ENCODE peak calls at places on chromosomes 11 and 22, in five cellular contexts. N is epithelial cell of proximal tubule, Q is endodermal cell, B is ovary, D is sigmoid colon. F is an unnamed sample.

GRCh38 chr11:86089659-86090058 is 20.8 kb upstream of the PICALM start:
- DNase-seq in B (no peak), N (no peak), D (no peak), Q (no peak), F (no peak)

GRCh38 chr11:126748097-126748756 is 252.3 kb downstream of the KIRREL3 start:
- DNase-seq in B (no peak), Q (no peak), N (no peak), D (no peak), F (peak)

GRCh38 chr22:45686004-45686403 is 14.4 kb downstream of the ATXN10 start:
- DNase-seq in N (no peak), D (no peak), B (no peak), Q (no peak), F (no peak)

GRCh38 chr11:62400760-62401159 is 18.1 kb upstream of the SCGB1A1 start:
- DNase-seq in Q (no peak), N (no peak), D (peak), B (peak), F (peak)

GRCh38 chr11:34354782-34355181 is 3.0 kb downstream of the ABTB2 start:
- DNase-seq in D (no peak), B (no peak), N (no peak), Q (no peak), F (no peak)

GRCh38 chr11:19316434-19316833 is 75.7 kb upstream of the E2F8 start:
- DNase-seq in N (no peak), B (peak), Q (no peak), D (peak), F (peak)

GRCh38 chr11:4610258-4610935 is 2.4 kb upstream of the TRIM68 start:
- DNase-seq in B (no peak), N (no peak), D (no peak), Q (no peak), F (no peak)

GRCh38 chr11:131025421-131026126 is 109.3 kb upstream of the SNX19 start:
- DNase-seq in B (no peak), Q (no peak), N (no peak), D (no peak), F (no peak)

GRCh38 chr22:24938741-24939341 is 7.7 kb downstream of the LHFPL7 start:
- DNase-seq in N (no peak), Q (peak), D (no peak), B (no peak), F (peak)

GRCh38 chr11:1946812-1947480 is at the start of gene MRPL23:
- DNase-seq in Q (no peak), N (no peak), D (peak), B (no peak), F (peak)

GRCh38 chr11:17498058-17498457 is 21.4 kb upstream of the ABCC8 start:
- DNase-seq in B (no peak), N (no peak), Q (peak), D (no peak), F (no peak)

GRCh38 chr11:72395993-72396392 is 38.3 kb downstream of the CLPB start:
- DNase-seq in B (no peak), N (no peak), D (no peak), Q (no peak), F (no peak)

GRCh38 chr22:34866501-34867171 is 199.3 kb upstream of the ISX start:
- DNase-seq in D (no peak), Q (no peak), N (peak), B (no peak), F (no peak)

GRCh38 chr11:113581713-113582112 is 106.5 kb upstream of the DRD2 start:
- DNase-seq in Q (peak), B (no peak), D (no peak), N (no peak), F (no peak)
- TF ChIP-seq CTCF in Q (no peak), B (no peak), D (no peak), N (no peak), F (no peak)

DNA sequence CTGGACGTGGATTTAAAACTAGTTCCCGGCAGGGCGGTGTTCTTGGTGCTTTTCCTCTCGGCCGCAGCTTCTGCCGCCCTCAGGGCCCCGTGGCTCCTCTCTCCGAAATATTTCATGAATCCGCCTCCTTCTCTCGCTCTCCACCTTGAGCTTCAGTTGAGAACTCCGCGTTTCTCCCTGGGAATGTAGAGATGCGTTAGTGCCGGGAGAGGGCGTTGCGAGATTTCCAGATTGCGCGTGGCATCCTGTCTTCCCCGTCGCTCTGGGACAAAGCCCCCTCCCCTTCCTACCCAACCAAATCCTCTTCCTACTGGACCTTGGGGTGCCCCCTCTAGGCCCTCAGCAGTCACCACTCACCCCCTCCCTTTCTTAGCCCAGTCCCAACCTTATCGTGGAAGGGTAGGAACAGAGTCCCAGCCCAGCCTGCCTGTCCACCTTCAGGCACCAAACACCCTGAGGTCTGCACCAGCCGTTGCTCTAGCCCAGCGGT is 15.5 kb upstream of the RAC2 start:
- DNase-seq in Q (peak), B (no peak), N (no peak), D (no peak), F (no peak)
- TF ChIP-seq CTCF in Q (peak), B (no peak), N (peak), D (no peak), F (no peak)

GRCh38 chr11:68687986-68688385 is 3.6 kb downstream of the GAL start:
- DNase-seq in N (no peak), Q (peak), D (peak), B (no peak), F (no peak)
- TF ChIP-seq CTCF in N (no peak), Q (no peak), D (no peak), B (no peak), F (no peak)

DNA sequence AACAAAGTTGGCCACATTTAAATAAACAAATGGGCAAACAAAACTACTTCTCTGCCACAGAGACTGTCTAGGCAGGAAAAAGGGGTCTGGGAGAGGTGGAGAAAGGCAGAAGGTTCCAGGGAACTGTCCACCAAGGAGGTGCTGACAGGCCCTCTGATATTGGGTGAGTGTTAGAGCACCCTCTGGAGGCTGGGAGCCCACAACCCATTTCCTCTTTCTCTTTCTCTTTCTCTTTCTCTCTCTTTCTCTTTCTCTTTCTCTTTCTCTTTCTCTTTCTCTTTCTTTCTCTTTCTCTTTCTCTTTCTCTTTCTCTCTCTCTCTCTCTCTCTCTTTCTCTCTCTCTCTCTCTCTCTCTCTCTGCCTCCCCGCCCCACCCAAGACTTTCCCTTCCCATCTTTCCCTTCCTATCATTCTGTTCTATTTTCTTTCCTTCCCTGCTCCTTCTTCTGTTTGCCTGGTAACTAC is 912.8 kb downstream of the DLG2 start:
- DNase-seq in B (peak), Q (peak), D (no peak), N (peak), F (peak)
- TF ChIP-seq CTCF in B (no peak), Q (peak), D (no peak), N (peak), F (peak)

DNA sequence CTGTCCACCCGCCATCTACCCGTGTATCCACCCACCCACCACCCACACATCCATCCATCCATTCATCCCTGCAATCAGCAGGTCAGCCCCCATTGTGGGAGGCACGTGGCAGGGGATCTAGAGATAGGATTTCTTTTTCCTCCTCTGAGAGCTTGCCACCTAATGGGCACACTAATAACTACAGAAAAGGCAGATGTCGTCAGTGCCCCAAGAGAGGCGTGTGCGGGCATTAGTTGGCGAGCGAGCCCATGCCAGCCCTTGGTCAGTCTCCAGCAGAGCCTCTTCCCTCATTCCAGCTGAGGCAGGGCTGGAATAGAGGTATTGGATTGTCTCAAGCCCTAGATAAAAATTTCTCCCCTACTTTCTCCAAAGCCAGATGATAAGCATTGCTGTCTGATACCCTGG is 9.7 kb downstream of the USP2 start:
- DNase-seq in Q (peak), B (no peak), D (no peak), N (no peak), F (no peak)
- TF ChIP-seq CTCF in Q (no peak), B (no peak), D (no peak), N (peak), F (no peak)

DNA sequence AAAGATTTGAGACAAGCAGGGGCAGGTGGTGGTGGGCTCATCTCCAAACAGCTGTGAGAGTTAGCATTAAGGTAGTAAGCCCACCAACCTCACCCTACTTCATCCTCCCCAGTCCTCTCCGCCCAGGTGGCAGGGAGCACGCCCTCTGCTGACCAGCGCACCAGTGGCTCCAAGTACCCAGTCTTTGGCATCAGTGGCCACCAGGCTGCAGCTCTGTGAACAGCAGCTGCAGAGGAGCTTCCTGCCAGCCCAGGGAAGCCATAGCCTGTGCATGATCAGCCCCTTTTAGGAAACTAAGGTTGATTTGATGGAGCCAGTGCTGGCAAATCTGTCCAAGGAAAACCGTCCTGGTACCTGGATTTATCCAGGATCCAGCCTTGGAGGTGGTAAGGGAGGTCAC is 21.7 kb downstream of the CAVIN3 start:
- DNase-seq in D (no peak), B (no peak), Q (peak), N (no peak), F (peak)
- TF ChIP-seq CTCF in D (no peak), B (no peak), Q (peak), N (peak), F (peak)

DNA sequence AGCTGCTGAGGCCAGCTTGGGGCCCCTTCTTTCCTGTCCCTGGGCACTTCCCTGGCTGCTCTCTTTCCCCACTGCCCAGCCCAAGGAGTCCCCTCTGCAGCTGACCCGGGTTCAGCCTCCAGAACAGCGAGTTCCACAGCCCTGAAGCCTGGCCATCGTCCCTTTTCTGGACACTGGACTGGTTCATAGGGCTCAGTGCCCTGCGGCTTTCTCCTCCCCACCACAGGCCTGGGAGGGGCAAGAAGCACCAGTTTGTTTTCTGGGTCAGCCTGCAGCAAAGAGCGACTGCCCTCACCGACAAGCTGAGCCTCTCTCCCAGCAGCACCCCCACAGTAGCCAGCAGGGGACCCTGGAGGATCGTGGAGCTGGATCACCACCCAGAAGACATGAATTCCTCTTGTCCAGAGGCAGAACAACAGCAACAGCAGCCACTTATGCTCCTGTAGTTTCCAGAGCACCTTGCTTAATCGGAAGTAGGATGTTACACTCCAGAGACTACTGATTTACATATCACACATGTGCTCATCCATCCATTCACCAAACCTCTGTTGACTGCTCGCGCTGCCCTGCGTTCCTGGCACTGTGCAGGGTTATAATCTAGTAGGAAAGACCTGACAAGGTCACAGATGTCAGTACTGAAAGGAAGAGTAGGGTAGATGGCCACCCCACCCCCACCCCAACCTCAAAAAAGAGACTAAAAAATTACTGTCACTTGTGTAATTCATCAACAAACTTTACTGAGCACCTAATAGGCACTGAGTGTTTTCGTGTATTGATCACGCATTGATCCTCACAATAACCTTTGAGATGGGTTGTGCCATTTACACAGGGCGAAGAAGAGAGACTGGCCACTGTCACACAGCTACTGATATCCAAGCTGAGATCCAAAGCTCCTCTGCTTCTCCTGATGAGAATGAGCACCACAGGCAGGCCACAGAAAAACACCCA is 13.0 kb upstream of the CXCR5 start:
- DNase-seq in D (peak), Q (peak), B (peak), N (peak), F (no peak)
- TF ChIP-seq CTCF in D (no peak), Q (no peak), B (no peak), N (peak), F (no peak)

DNA sequence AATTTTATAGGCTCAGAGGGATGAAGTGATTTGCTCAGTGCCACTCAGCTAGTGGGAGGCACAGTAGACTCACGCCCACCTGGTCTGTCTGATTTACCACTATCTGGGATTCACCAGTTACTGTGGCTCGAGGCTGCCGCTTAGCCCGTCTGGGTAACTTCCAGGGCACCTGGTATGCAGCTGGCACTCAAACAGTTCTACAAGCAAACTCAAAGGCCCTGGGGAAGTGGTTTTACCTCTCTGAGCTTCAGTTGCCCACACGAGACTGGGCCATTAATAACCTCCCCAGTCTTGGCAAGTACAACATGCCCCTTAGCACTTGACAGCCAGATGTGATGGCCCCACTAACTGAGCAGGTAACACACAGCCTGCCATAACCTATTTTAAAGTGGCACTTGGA is 2.6 kb downstream of the GDPD5 start:
- DNase-seq in D (no peak), N (no peak), B (no peak), Q (no peak), F (peak)
- TF ChIP-seq CTCF in D (no peak), N (no peak), B (no peak), Q (no peak), F (no peak)

GRCh38 chr11:10893713-10894112 is 35.9 kb upstream of the ZBED5 start:
- DNase-seq in Q (no peak), D (no peak), B (no peak), N (no peak), F (no peak)
- TF ChIP-seq CTCF in Q (no peak), D (no peak), B (no peak), N (peak), F (no peak)

GRCh38 chr22:32340437-32340836 is 17.2 kb upstream of the RFPL3 start:
- DNase-seq in D (no peak), N (no peak), B (peak), Q (peak), F (no peak)
- TF ChIP-seq CTCF in D (no peak), N (no peak), B (no peak), Q (no peak), F (no peak)